ENCODE peak calls at places on chromosomes 11 and 22, in ten cellular contexts. Q is fibroblast of the conjunctiva; X is GF-D8; M is activated T-cell treated with anti-CD3 and anti-CD28 coated beads, Interleukin-2, amount 50 U/mL, for 72 hours; O is cardiac muscle cell; D is activated effector memory CD4-positive, alpha-beta T cell treated with Interleukin-2 at 50 U/mL for 16 hours; L is naive thymus-derived CD4-positive, alpha-beta T cell; G is GM12865; P is SK-N-MC; C is stimulated activated CD8-positive, alpha-beta memory T cell treated with anti-CD3 and anti-CD28 coated beads, Interleukin-4, amount 100 ng/mL, for 1 hour. F is an unnamed sample.

GRCh38 chr11:125750629-125751028 is 4.5 kb downstream of the PATE1 start:
- DNase-seq in Q (no peak), D (no peak), P (no peak), X (no peak), M (no peak), O (no peak), C (no peak), G (no peak), L (no peak), F (no peak)

GRCh38 chr11:82521427-82521826 is 212.2 kb downstream of the FAM181B start:
- DNase-seq in O (no peak), D (no peak), L (no peak), P (no peak), X (peak; percentile 8), G (no peak), C (no peak), Q (no peak), M (no peak), F (no peak)

GRCh38 chr11:94544832-94545640 is 1.3 kb downstream of the FUT4 start:
- DNase-seq in D (no peak), G (no peak), L (peak; percentile 5), O (peak; percentile 29), Q (no peak), M (peak; percentile 1), C (no peak), X (no peak), P (no peak), F (peak; percentile 65)

GRCh38 chr22:49113758-49114157 is 713.9 kb downstream of the BRD1 start:
- DNase-seq in X (no peak), L (no peak), O (no peak), D (no peak), C (no peak), M (no peak), P (no peak), G (no peak), Q (no peak), F (no peak)

GRCh38 chr22:49084203-49084602 is 743.5 kb downstream of the BRD1 start:
- DNase-seq in D (no peak), L (no peak), M (no peak), G (no peak), O (no peak), X (no peak), Q (no peak), P (no peak), C (no peak), F (no peak)

GRCh38 chr11:1087961-1088926 is 13.6 kb downstream of the MUC2 start:
- DNase-seq in C (no peak), M (no peak), X (no peak), Q (no peak), O (no peak), P (no peak), G (no peak), D (no peak), L (no peak), F (no peak)

GRCh38 chr11:83681045-83681781 is 395.0 kb upstream of the CCDC90B start:
- DNase-seq in C (no peak), G (peak; percentile 37), O (no peak), M (no peak), L (no peak), X (no peak), D (no peak), Q (no peak), P (no peak), F (no peak)

GRCh38 chr11:106228996-106229395 is 151.5 kb downstream of the AASDHPPT start:
- DNase-seq in G (no peak), C (no peak), M (no peak), P (no peak), Q (no peak), L (no peak), D (no peak), O (peak; percentile 28), X (no peak), F (no peak)

GRCh38 chr11:114154271-114155047 is 94.9 kb downstream of the ZBTB16 start:
- DNase-seq in M (no peak), D (no peak), G (no peak), X (peak; percentile 93), L (no peak), P (no peak), O (peak; percentile 97), C (no peak), Q (peak; percentile 97), F (no peak)

GRCh38 chr11:66581261-66581660 is 11.6 kb downstream of the CCDC87 start:
- DNase-seq in P (no peak), G (no peak), L (no peak), O (no peak), Q (no peak), M (no peak), X (no peak), C (no peak), D (no peak), F (no peak)

GRCh38 chr22:44005524-44005923 is 18.6 kb upstream of the PARVB start:
- DNase-seq in X (no peak), Q (no peak), O (no peak), G (no peak), C (no peak), M (no peak), P (no peak), L (no peak), D (no peak), F (no peak)

GRCh38 chr11:75474878-75475766 is 42.1 kb upstream of the KLHL35 start:
- DNase-seq in L (peak; percentile 57), X (no peak), M (peak; percentile 72), O (peak; percentile 85), Q (peak; percentile 10), G (peak; percentile 43), P (no peak), C (peak; percentile 20), D (peak; percentile 53), F (no peak)

GRCh38 chr11:1140642-1141490 is 16.9 kb upstream of the MUC5AC start:
- DNase-seq in X (no peak), O (no peak), M (no peak), P (no peak), C (no peak), D (no peak), G (no peak), Q (no peak), L (no peak), F (no peak)

GRCh38 chr11:72208281-72208680 is 8.3 kb upstream of the FOLR2 start:
- DNase-seq in D (no peak), X (no peak), O (no peak), G (no peak), M (no peak), Q (no peak), P (no peak), C (no peak), L (no peak), F (no peak)

GRCh38 chr11:19218801-19219460 is 17.1 kb upstream of the CSRP3 start:
- DNase-seq in G (no peak), D (no peak), Q (no peak), C (no peak), X (no peak), O (peak; percentile 13), L (no peak), M (no peak), P (no peak), F (no peak)

GRCh38 chr11:67002921-67003411 is 20.0 kb upstream of the SYT12 start:
- DNase-seq in O (no peak), L (no peak), M (no peak), Q (no peak), C (no peak), G (no peak), P (no peak), D (no peak), X (no peak), F (no peak)

GRCh38 chr11:105639527-105639926 is 29.7 kb downstream of the GRIA4 start:
- DNase-seq in X (no peak), O (no peak), P (no peak), M (no peak), D (no peak), C (no peak), G (no peak), Q (no peak), L (no peak), F (no peak)

GRCh38 chr22:33903012-33903411 is 17.3 kb downstream of the LARGE1 start:
- DNase-seq in C (no peak), O (no peak), L (no peak), G (no peak), P (no peak), X (no peak), D (no peak), Q (no peak), M (no peak), F (no peak)

GRCh38 chr22:26429458-26430238 is 588 bp downstream of the ASPHD2 start:
- DNase-seq in Q (no peak), P (no peak), M (peak; percentile 16), X (no peak), L (no peak), O (no peak), C (no peak), D (no peak), G (peak; percentile 29), F (no peak)

GRCh38 chr22:47201186-47201995 is 438.9 kb downstream of the TBC1D22A start:
- DNase-seq in O (no peak), L (no peak), M (no peak), Q (no peak), X (no peak), P (no peak), C (no peak), G (no peak), D (no peak), F (no peak)

GRCh38 chr11:47408598-47409439 is 429 bp downstream of the SLC39A13 start:
- DNase-seq in X (no peak), C (no peak), L (peak; percentile 24), O (peak; percentile 85), D (no peak), Q (peak; percentile 45), M (no peak), G (no peak), P (no peak), F (peak; percentile 84)

GRCh38 chr22:35633520-35633919 is 14.7 kb upstream of the APOL6 start:
- DNase-seq in P (no peak), M (no peak), L (no peak), Q (no peak), G (no peak), D (no peak), C (no peak), O (no peak), X (no peak), F (no peak)

GRCh38 chr11:16111690-16112089 is 244.7 kb downstream of the SOX6 start:
- DNase-seq in D (no peak), Q (no peak), L (no peak), P (no peak), M (no peak), X (no peak), G (no peak), C (no peak), O (no peak), F (no peak)

GRCh38 chr22:32542332-32543019 is 67.9 kb downstream of the FBXO7 start:
- DNase-seq in M (no peak), X (no peak), C (no peak), O (no peak), Q (no peak), D (no peak), L (no peak), P (no peak), G (no peak), F (no peak)

GRCh38 chr11:27313157-27313821 is 49.7 kb downstream of the CCDC34 start:
- DNase-seq in Q (peak; percentile 43), X (no peak), L (no peak), D (no peak), P (peak; percentile 87), C (no peak), M (no peak), O (no peak), G (no peak), F (no peak)

GRCh38 chr11:111408789-111409727 is 30.0 kb upstream of the POU2AF1 start:
- DNase-seq in L (no peak), Q (peak; percentile 52), X (no peak), O (peak; percentile 76), D (no peak), P (no peak), C (no peak), M (no peak), G (peak; percentile 94), F (peak; percentile 39)

GRCh38 chr22:19986410-19987341 is 29.9 kb downstream of the ARVCF start:
- DNase-seq in X (no peak), L (peak; percentile 40), P (peak; percentile 47), Q (peak; percentile 28), C (peak; percentile 35), O (peak; percentile 75), G (peak; percentile 73), M (peak; percentile 80), D (peak; percentile 39), F (peak; percentile 65)

GRCh38 chr11:121928597-121929580 is 187.1 kb downstream of the BLID start:
- DNase-seq in D (no peak), O (peak; percentile 7), M (no peak), X (no peak), C (no peak), P (no peak), Q (no peak), L (no peak), G (no peak), F (no peak)

F was measured in MG63.